ENCODE peak calls at places on chromosomes 6 and 20, in eight cellular contexts. J, X, K, B, D, E, V and W are unnamed samples.

GRCh38 chr6:37052027-37052628 is 46.7 kb downstream of the FGD2 start:
- DNase-seq in B (no peak), E (no peak), V (no peak), J (no peak), D (no peak), K (no peak), X (peak; percentile 21), W (no peak)

GRCh38 chr20:48771542-48771941 is 56.3 kb downstream of the PREX1 start:
- DNase-seq in E (peak; percentile 89), D (no peak), J (no peak), V (no peak), X (no peak), B (no peak), K (no peak), W (peak; percentile 58)

GRCh38 chr6:80608881-80609280 is 502.4 kb downstream of the BCKDHB start:
- DNase-seq in E (peak; percentile 19), X (no peak), B (no peak), D (peak; percentile 30), K (no peak), J (no peak), V (no peak), W (peak; percentile 55)

GRCh38 chr6:17907467-17908229 is 79.8 kb downstream of the KIF13A start:
- DNase-seq in J (peak; percentile 48), K (no peak), B (peak; percentile 93), D (peak; percentile 99), E (peak; percentile 92), V (peak; percentile 97), X (no peak), W (peak; percentile 88)

GRCh38 chr6:168148231-168148849 is 69.3 kb upstream of the FRMD1 start:
- DNase-seq in X (no peak), E (no peak), B (no peak), D (no peak), V (no peak), J (no peak), K (no peak), W (no peak)

GRCh38 chr6:119669228-119669627 is 319.7 kb upstream of the MAN1A1 start:
- DNase-seq in V (no peak), D (no peak), E (no peak), J (no peak), K (no peak), B (no peak), X (no peak), W (no peak)

GRCh38 chr6:309947-310346 is 17.7 kb downstream of the DUSP22 start:
- DNase-seq in J (no peak), X (no peak), B (no peak), D (no peak), E (no peak), V (no peak), K (no peak), W (no peak)

GRCh38 chr6:7335519-7335918 is 22.5 kb upstream of the SSR1 start:
- DNase-seq in E (no peak), D (no peak), K (no peak), X (no peak), J (no peak), V (no peak), B (no peak), W (no peak)

GRCh38 chr6:164151161-164151728 is 736.7 kb downstream of the QKI start:
- DNase-seq in B (no peak), D (no peak), E (no peak), K (no peak), J (no peak), X (no peak), V (no peak), W (peak; percentile 86)

GRCh38 chr6:78400076-78400475 is 467.3 kb upstream of the IRAK1BP1 start:
- DNase-seq in X (no peak), D (no peak), E (no peak), J (no peak), V (no peak), B (no peak), K (no peak), W (no peak)

GRCh38 chr6:13554929-13555333 is 19.5 kb upstream of the SIRT5 start:
- DNase-seq in K (no peak), V (no peak), E (peak; percentile 55), X (no peak), B (no peak), D (no peak), J (no peak), W (peak; percentile 45)

GRCh38 chr6:137341721-137342195 is 122.6 kb upstream of the IFNGR1 start:
- DNase-seq in J (no peak), X (peak; percentile 49), K (no peak), V (peak; percentile 59), B (peak; percentile 53), E (peak; percentile 83), D (no peak), W (peak; percentile 36)

GRCh38 chr20:36792422-36792821 is 18.9 kb upstream of the DSN1 start:
- DNase-seq in V (peak; percentile 74), D (peak; percentile 25), E (peak; percentile 72), J (peak; percentile 57), X (no peak), K (no peak), B (peak; percentile 34), W (peak; percentile 95)

GRCh38 chr6:78967191-78967590 is 99.8 kb downstream of the IRAK1BP1 start:
- DNase-seq in K (no peak), E (no peak), X (no peak), B (no peak), J (no peak), V (no peak), D (no peak), W (no peak)

GRCh38 chr6:137277971-137278602 is 58.9 kb upstream of the IFNGR1 start:
- DNase-seq in X (no peak), J (peak; percentile 32), K (no peak), V (peak; percentile 85), D (peak; percentile 36), E (peak; percentile 89), B (no peak), W (peak; percentile 90)

GRCh38 chr6:116369540-116370327 is 1.0 kb upstream of the DSE start:
- DNase-seq in B (no peak), D (no peak), V (no peak), J (no peak), X (no peak), K (no peak), E (no peak), W (no peak)

GRCh38 chr20:49906615-49907154 is 8.6 kb downstream of the SPATA2 start:
- DNase-seq in X (no peak), K (no peak), E (no peak), D (no peak), J (no peak), B (no peak), V (no peak), W (no peak)

GRCh38 chr6:100454571-100455229 is 10.0 kb downstream of the SIM1 start:
- DNase-seq in X (no peak), E (no peak), D (no peak), K (no peak), V (no peak), B (no peak), J (no peak), W (peak; percentile 32)

GRCh38 chr6:13766201-13766634 is 48.1 kb downstream of the MCUR1 start:
- DNase-seq in V (peak; percentile 37), B (peak; percentile 43), J (peak; percentile 29), K (no peak), X (no peak), D (peak; percentile 27), E (peak; percentile 83), W (peak; percentile 82)

GRCh38 chr6:53428886-53429285 is 80.1 kb upstream of the ELOVL5 start:
- DNase-seq in V (no peak), E (no peak), J (no peak), D (no peak), X (no peak), B (no peak), K (no peak), W (no peak)

GRCh38 chr6:137416376-137417109 is 77.7 kb downstream of the OLIG3 start:
- DNase-seq in E (peak; percentile 60), X (no peak), D (peak; percentile 89), V (no peak), J (no peak), K (no peak), B (peak; percentile 30), W (no peak)

GRCh38 chr6:168301648-168302398 is 17.8 kb downstream of the DACT2 start:
- DNase-seq in V (no peak), J (no peak), X (no peak), D (no peak), K (no peak), B (no peak), E (no peak), W (no peak)

GRCh38 chr6:26031595-26032386 is 55.4 kb upstream of the HFE start:
- DNase-seq in D (peak; percentile 86), V (peak; percentile 99), K (no peak), X (peak; percentile 81), E (peak; percentile 98), B (peak; percentile 96), J (peak; percentile 99), W (peak; percentile 96)

GRCh38 chr6:70676821-70677220 is 9.1 kb downstream of the SMAP1 start:
- DNase-seq in E (no peak), B (no peak), X (no peak), D (no peak), K (no peak), J (no peak), V (peak; percentile 49), W (no peak)

GRCh38 chr6:28296520-28297060 is 15.2 kb downstream of the PGBD1 start:
- DNase-seq in X (no peak), E (no peak), V (no peak), B (no peak), D (no peak), J (no peak), K (no peak), W (no peak)

GRCh38 chr6:154292855-154293519 is 63.6 kb downstream of the IPCEF1 start:
- DNase-seq in B (no peak), J (no peak), X (no peak), E (peak; percentile 66), K (no peak), V (peak; percentile 88), D (no peak), W (peak; percentile 77)